ENCODE peak calls at places on chromosomes 5 and 9, in nine cellular contexts. N, B, Z, F, O, E, X, Y and J are unnamed samples.
A peak's percentile ranks its signal among the peaks of the same experiment; 100 is the strongest.

GRCh38 chr5:15604986-15605385 is 105.0 kb downstream of the FBXL7 start:
- DNase-seq in N (no peak), X (no peak), O (no peak), Y (no peak), E (no peak), Z (no peak), B (no peak), F (no peak), J (no peak)

GRCh38 chr9:93108301-93109041 is 12.5 kb downstream of the CARD19 start:
- DNase-seq in E (no peak), Z (no peak), O (peak; percentile 7), X (no peak), N (no peak), F (no peak), Y (no peak), B (no peak), J (no peak)

GRCh38 chr9:5043381-5043780 is 58.3 kb downstream of the JAK2 start:
- DNase-seq in X (no peak), Y (no peak), E (no peak), F (no peak), B (no peak), N (no peak), O (no peak), Z (no peak), J (no peak)

GRCh38 chr5:178940569-178941360 is at the start of gene ZNF454:
- DNase-seq in N (no peak), B (peak; percentile 67), Y (peak; percentile 94), Z (peak; percentile 92), E (no peak), X (peak; percentile 94), O (no peak), F (peak; percentile 92), J (no peak)

GRCh38 chr5:149409268-149409948 is 30.3 kb upstream of the IL17B start:
- DNase-seq in O (no peak), Y (no peak), N (no peak), Z (no peak), X (no peak), F (no peak), E (no peak), B (no peak), J (no peak)

GRCh38 chr9:3794005-3794404 is 268.2 kb upstream of the RFX3 start:
- DNase-seq in X (no peak), B (peak; percentile 76), F (no peak), E (peak; percentile 74), N (peak; percentile 12), O (no peak), Z (no peak), Y (peak; percentile 61), J (peak; percentile 17)

GRCh38 chr9:14480561-14480960 is 166.6 kb upstream of the NFIB start:
- DNase-seq in B (peak; percentile 8), X (no peak), F (no peak), E (no peak), Z (no peak), Y (no peak), O (no peak), N (no peak), J (no peak)

GRCh38 chr9:125399165-125399564 is 137.5 kb downstream of the GAPVD1 start:
- DNase-seq in E (no peak), O (no peak), F (no peak), B (no peak), Y (no peak), X (no peak), Z (no peak), N (no peak), J (no peak)

GRCh38 chr9:4397917-4398316 is 92.4 kb upstream of the SLC1A1 start:
- DNase-seq in E (no peak), Z (no peak), X (no peak), O (no peak), Y (no peak), N (peak; percentile 8), B (no peak), F (no peak), J (no peak)

GRCh38 chr9:109815366-109815947 is 35.5 kb downstream of the PALM2AKAP2 start:
- DNase-seq in O (no peak), E (no peak), Y (no peak), F (no peak), X (no peak), Z (no peak), N (peak; percentile 72), B (no peak), J (no peak)

GRCh38 chr5:59079622-59080620 is 497.0 kb downstream of the RAB3C start:
- DNase-seq in N (peak; percentile 98), E (no peak), Z (no peak), X (no peak), O (no peak), B (no peak), Y (no peak), F (no peak), J (no peak)

GRCh38 chr5:159459951-159460538 is 129.8 kb upstream of the IL12B start:
- DNase-seq in X (no peak), B (no peak), E (no peak), N (no peak), F (no peak), Z (no peak), Y (no peak), O (no peak), J (no peak)

GRCh38 chr9:134558124-134558805 is 83.3 kb upstream of the COL5A1 start:
- DNase-seq in Y (no peak), O (no peak), Z (no peak), F (no peak), N (no peak), X (no peak), B (no peak), E (no peak), J (no peak)

GRCh38 chr5:136007271-136007670 is 21.5 kb upstream of the TGFBI start:
- DNase-seq in F (no peak), O (no peak), N (peak; percentile 27), X (no peak), E (no peak), Z (no peak), B (no peak), Y (no peak), J (no peak)